ENCODE peak calls at places on chromosomes 4 and X, in four cellular contexts. X, N, F and A are unnamed samples.

GRCh38 chrX:137427061-137427778 is 138.7 kb upstream of the ZIC3 start:
- DNase-seq in X (no peak), N (peak; percentile 52), F (no peak), A (no peak)

GRCh38 chr4:40190880-40191815 is 5.7 kb upstream of the RHOH start:
- DNase-seq in X (no peak), N (peak; percentile 42), F (peak; percentile 75), A (peak; percentile 39)

GRCh38 chrX:77617206-77617605 is 168.8 kb downstream of the ATRX start:
- DNase-seq in X (no peak), N (no peak), F (no peak), A (no peak)

GRCh38 chr4:83535945-83536648 is at the start of gene GPAT3:
- DNase-seq in X (peak; percentile 75), N (peak; percentile 77), F (peak; percentile 64), A (peak; percentile 54)

GRCh38 chr4:118798658-118799057 is 37.3 kb downstream of the SEC24D start:
- DNase-seq in X (no peak), N (peak; percentile 61), F (no peak), A (no peak)

GRCh38 chr4:52572936-52573485 is 86.1 kb downstream of the USP46 start:
- DNase-seq in X (no peak), N (no peak), F (no peak), A (no peak)

GRCh38 chrX:26146024-26146423 is 7.9 kb downstream of the MAGEB18 start:
- DNase-seq in X (no peak), N (no peak), F (no peak), A (no peak)

GRCh38 chr4:105544517-105544916 is 7.9 kb upstream of the ARHGEF38 start:
- DNase-seq in X (no peak), N (no peak), F (no peak), A (no peak)

GRCh38 chrX:123961268-123962005 is at the start of gene STAG2:
- DNase-seq in X (peak; percentile 73), N (peak; percentile 62), F (peak; percentile 80), A (no peak)

GRCh38 chr4:87461281-87461700 is 38.9 kb downstream of the NUDT9 start:
- DNase-seq in X (no peak), N (no peak), F (no peak), A (no peak)

GRCh38 chr4:10701702-10702460 is 17.3 kb upstream of the CLNK start:
- DNase-seq in X (no peak), N (no peak), F (no peak), A (no peak)

GRCh38 chr4:76036855-76037254 is 985 bp upstream of the CXCL11 start:
- DNase-seq in X (no peak), N (no peak), F (no peak), A (no peak)

GRCh38 chrX:16882702-16883486 is 12.7 kb upstream of the RBBP7 start:
- DNase-seq in X (peak; percentile 37), N (peak; percentile 66), F (peak; percentile 44), A (no peak)

GRCh38 chrX:148804579-148804978 is 304.2 kb downstream of the AFF2 start:
- DNase-seq in X (no peak), N (no peak), F (no peak), A (no peak)

GRCh38 chrX:17046478-17047097 is 100.1 kb downstream of the REPS2 start:
- DNase-seq in X (peak; percentile 44), N (peak; percentile 53), F (peak; percentile 41), A (peak; percentile 33)

GRCh38 chr4:82469776-82470345 is 39.5 kb downstream of the ENOPH1 start:
- DNase-seq in X (no peak), N (no peak), F (peak; percentile 16), A (no peak)

GRCh38 chr4:148774134-148774533 is 331.9 kb upstream of the NR3C2 start:
- DNase-seq in X (no peak), N (no peak), F (no peak), A (no peak)

GRCh38 chrX:384861-385260 is 1.8 kb downstream of the PPP2R3B start:
- DNase-seq in X (no peak), N (no peak), F (no peak), A (no peak)

GRCh38 chrX:153351981-153352380 is 18.0 kb downstream of the ZNF275 start:
- DNase-seq in X (no peak), N (no peak), F (no peak), A (no peak)

GRCh38 chr4:139028191-139028661 is 12.6 kb downstream of the NOCT start:
- DNase-seq in X (no peak), N (no peak), F (no peak), A (no peak)

GRCh38 chr4:176642472-176642871 is 150.2 kb downstream of the VEGFC start:
- DNase-seq in X (no peak), N (no peak), F (no peak), A (no peak)

GRCh38 chr4:183384983-183385382 is 59.5 kb upstream of the CDKN2AIP start:
- DNase-seq in X (no peak), N (no peak), F (no peak), A (no peak)

GRCh38 chr4:183388021-183388420 is 56.4 kb upstream of the CDKN2AIP start:
- DNase-seq in X (no peak), N (no peak), F (no peak), A (no peak)

GRCh38 chr4:183383606-183384005 is 60.8 kb upstream of the CDKN2AIP start:
- DNase-seq in X (no peak), N (no peak), F (no peak), A (no peak)

GRCh38 chr4:183380901-183381300 is 58.7 kb upstream of the CLDN24 start:
- DNase-seq in X (no peak), N (no peak), F (no peak), A (no peak)

DNA sequence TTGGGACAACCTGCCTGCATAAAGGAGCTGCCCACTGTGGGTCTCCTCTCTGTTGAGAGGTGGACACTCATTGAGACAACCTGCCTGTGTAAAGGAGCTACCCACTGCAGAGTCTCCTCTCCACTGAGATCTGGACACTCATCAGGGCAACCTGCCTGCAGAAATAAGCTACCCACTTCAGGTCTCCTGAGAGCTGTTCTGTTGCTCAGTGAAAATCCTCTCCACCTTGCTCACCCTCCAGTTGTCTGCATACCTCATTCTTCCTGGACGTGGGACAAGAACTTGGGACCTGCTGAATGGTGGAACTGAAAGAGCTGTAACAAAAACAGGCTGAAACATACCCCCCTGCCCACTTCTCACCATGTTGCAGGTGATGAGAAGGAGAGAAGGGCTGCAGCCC is 59.9 kb upstream of the CDKN2AIP start:
- DNase-seq in X (no peak), N (no peak), F (no peak), A (no peak)
- TF ChIP-seq SIN3A in X (no peak), N (no peak), F (no peak), A (no peak)

DNA sequence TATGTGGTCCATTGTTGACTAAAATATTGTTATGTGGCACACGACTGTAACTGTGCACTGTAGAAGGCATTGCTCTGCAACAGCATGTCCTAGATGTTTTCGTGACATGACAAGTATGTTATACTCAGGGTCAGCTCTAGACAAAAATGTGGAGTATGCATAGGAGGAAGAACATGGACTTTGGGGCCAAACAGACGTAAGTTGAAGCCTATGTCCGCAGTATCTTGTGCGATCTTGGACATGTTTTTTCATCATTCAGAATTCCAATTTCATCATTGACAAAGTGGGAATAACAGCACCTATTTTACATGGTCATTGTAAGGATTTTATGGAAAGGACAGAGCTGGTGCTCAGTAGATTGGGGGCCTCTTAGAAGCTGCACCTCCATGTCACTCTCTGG is 27.7 kb upstream of the PROM1 start:
- DNase-seq in X (no peak), N (no peak), F (peak; percentile 86), A (no peak)
- TF ChIP-seq SIN3A in X (no peak), N (no peak), F (no peak), A (no peak)

DNA sequence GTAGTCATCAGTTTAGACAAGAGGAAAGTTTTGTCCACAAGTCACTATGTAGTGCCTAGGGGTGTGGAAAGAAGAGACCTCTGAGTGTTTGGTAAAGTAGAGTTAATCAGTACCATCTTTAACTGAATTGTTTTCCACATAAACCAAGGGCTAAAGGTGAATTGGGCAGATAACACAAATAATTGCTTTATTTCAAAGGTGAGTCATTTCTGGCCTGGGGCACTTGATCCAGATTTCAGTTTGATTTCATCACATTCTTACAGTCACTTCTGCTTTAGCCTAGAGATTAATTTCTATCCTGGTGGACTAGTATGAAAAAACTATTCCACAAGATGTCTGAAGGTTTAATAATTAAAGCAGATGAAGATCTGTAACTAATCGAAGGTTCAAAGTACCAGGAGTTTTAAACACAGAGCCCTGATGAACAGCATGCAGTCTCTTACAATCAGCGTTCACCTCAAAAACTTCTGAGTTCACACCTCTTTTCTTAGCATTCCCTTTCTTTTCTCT is 74.5 kb upstream of the BOD1L1 start:
- DNase-seq in X (peak; percentile 13), N (no peak), F (peak; percentile 1), A (peak; percentile 39)
- TF ChIP-seq SIN3A in X (no peak), N (no peak), F (no peak), A (no peak)

GRCh38 chr4:112069110-112069509 is 76.1 kb upstream of the FAM241A start:
- DNase-seq in X (no peak), N (no peak), F (no peak), A (no peak)
- TF ChIP-seq SIN3A in X (no peak), N (no peak), F (no peak), A (no peak)

GRCh38 chrX:20438871-20439526 is 172.3 kb upstream of the RPS6KA3 start:
- DNase-seq in X (no peak), N (no peak), F (peak; percentile 53), A (no peak)

GRCh38 chrX:20433376-20433775 is 166.7 kb upstream of the RPS6KA3 start:
- DNase-seq in X (no peak), N (no peak), F (no peak), A (no peak)

GRCh38 chrX:20441123-20441522 is 174.4 kb upstream of the RPS6KA3 start:
- DNase-seq in X (no peak), N (no peak), F (no peak), A (no peak)

GRCh38 chrX:20435913-20436312 is 169.2 kb upstream of the RPS6KA3 start:
- DNase-seq in X (no peak), N (no peak), F (peak; percentile 70), A (no peak)

DNA sequence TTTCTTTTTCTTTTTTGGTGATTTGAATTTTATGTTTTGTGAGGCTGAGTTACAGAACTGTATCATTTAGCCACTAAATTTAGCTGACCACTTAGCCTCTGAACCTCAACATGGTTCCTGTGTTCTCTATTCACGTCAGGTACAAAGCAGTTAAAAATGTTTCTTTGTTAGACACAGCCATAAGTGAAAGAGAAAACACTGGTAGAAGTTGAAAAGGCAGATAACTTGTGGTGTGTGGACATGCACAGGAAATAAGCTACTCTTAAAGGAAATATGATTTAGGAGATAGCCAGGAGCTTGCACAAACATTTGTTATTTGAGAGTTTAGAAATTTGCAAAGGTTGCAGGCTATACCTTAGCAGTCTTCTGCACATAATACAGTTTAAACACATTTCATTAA is 171.0 kb upstream of the RPS6KA3 start:
- DNase-seq in X (no peak), N (no peak), F (peak; percentile 21), A (no peak)
- TF ChIP-seq SIN3A in X (no peak), N (no peak), F (no peak), A (no peak)